ENCODE peak calls at places on chromosome 11, in six cellular contexts. One of them, this sample, is unnamed.
A peak's percentile ranks its signal among the peaks of the same experiment; 100 is the strongest.

GRCh38 chr11:86069408-86070086 is 663 bp upstream of the PICALM start:
- DNase-seq in CD8-positive, alpha-beta T cell: no peak
- DNase-seq in kidney: no peak
- DNase-seq in colonic mucosa: peak; percentile 43
- DNase-seq in right atrium auricular region: peak; percentile 69
- DNase-seq in HCT116: peak; percentile 54
- DNase-seq in this sample: peak; percentile 94

GRCh38 chr11:121636341-121637176 is 183.8 kb upstream of the SORL1-AS1 start:
- DNase-seq in colonic mucosa: no peak
- DNase-seq in HCT116: no peak
- DNase-seq in CD8-positive, alpha-beta T cell: no peak
- DNase-seq in right atrium auricular region: no peak
- DNase-seq in kidney: no peak
- DNase-seq in this sample: no peak

GRCh38 chr11:116852261-116853125 is 15.1 kb upstream of the APOA1 start:
- DNase-seq in colonic mucosa: peak; percentile 54
- DNase-seq in kidney: no peak
- DNase-seq in CD8-positive, alpha-beta T cell: no peak
- DNase-seq in HCT116: no peak
- DNase-seq in right atrium auricular region: no peak
- DNase-seq in this sample: no peak

GRCh38 chr11:14764899-14765527 is 121.4 kb downstream of the PDE3B start:
- DNase-seq in HCT116: no peak
- DNase-seq in kidney: no peak
- DNase-seq in colonic mucosa: no peak
- DNase-seq in right atrium auricular region: no peak
- DNase-seq in CD8-positive, alpha-beta T cell: peak; percentile 33
- DNase-seq in this sample: no peak

GRCh38 chr11:5343474-5344335 is at the start of gene OR51B5:
- DNase-seq in right atrium auricular region: no peak
- DNase-seq in kidney: no peak
- DNase-seq in HCT116: no peak
- DNase-seq in CD8-positive, alpha-beta T cell: no peak
- DNase-seq in colonic mucosa: no peak
- DNase-seq in this sample: no peak

GRCh38 chr11:77449060-77449521 is 24.8 kb downstream of the PAK1 start:
- DNase-seq in colonic mucosa: no peak
- DNase-seq in kidney: no peak
- DNase-seq in right atrium auricular region: no peak
- DNase-seq in HCT116: no peak
- DNase-seq in CD8-positive, alpha-beta T cell: no peak
- DNase-seq in this sample: no peak

GRCh38 chr11:110524227-110524626 is 94.5 kb downstream of the FDX1 start:
- DNase-seq in colonic mucosa: no peak
- DNase-seq in CD8-positive, alpha-beta T cell: no peak
- DNase-seq in right atrium auricular region: no peak
- DNase-seq in HCT116: no peak
- DNase-seq in kidney: no peak
- DNase-seq in this sample: no peak

GRCh38 chr11:47950396-47950795 is 30.0 kb upstream of the PTPRJ start:
- DNase-seq in CD8-positive, alpha-beta T cell: peak; percentile 63
- DNase-seq in colonic mucosa: no peak
- DNase-seq in HCT116: no peak
- DNase-seq in kidney: no peak
- DNase-seq in right atrium auricular region: no peak
- DNase-seq in this sample: no peak

GRCh38 chr11:69439651-69440464 is 41.6 kb upstream of the LINC01488 start:
- DNase-seq in HCT116: no peak
- DNase-seq in CD8-positive, alpha-beta T cell: no peak
- DNase-seq in right atrium auricular region: no peak
- DNase-seq in colonic mucosa: no peak
- DNase-seq in kidney: peak; percentile 48
- DNase-seq in this sample: no peak

GRCh38 chr11:72494109-72494429 is 59.7 kb upstream of the CLPB start:
- DNase-seq in HCT116: no peak
- DNase-seq in kidney: no peak
- DNase-seq in CD8-positive, alpha-beta T cell: no peak
- DNase-seq in colonic mucosa: no peak
- DNase-seq in right atrium auricular region: no peak
- DNase-seq in this sample: no peak

GRCh38 chr11:115607621-115608191 is 103.5 kb upstream of the CADM1 start:
- DNase-seq in right atrium auricular region: no peak
- DNase-seq in kidney: no peak
- DNase-seq in HCT116: no peak
- DNase-seq in CD8-positive, alpha-beta T cell: no peak
- DNase-seq in colonic mucosa: no peak
- DNase-seq in this sample: peak; percentile 81

GRCh38 chr11:6320411-6321207 is at the start of gene CAVIN3:
- DNase-seq in CD8-positive, alpha-beta T cell: no peak
- DNase-seq in right atrium auricular region: peak; percentile 88
- DNase-seq in kidney: peak; percentile 94
- DNase-seq in HCT116: peak; percentile 48
- DNase-seq in colonic mucosa: peak; percentile 77
- DNase-seq in this sample: peak; percentile 59

GRCh38 chr11:12439615-12440014 is 62.2 kb downstream of the PARVA start:
- DNase-seq in kidney: no peak
- DNase-seq in colonic mucosa: peak; percentile 67
- DNase-seq in right atrium auricular region: no peak
- DNase-seq in HCT116: no peak
- DNase-seq in CD8-positive, alpha-beta T cell: no peak
- DNase-seq in this sample: no peak

GRCh38 chr11:123103326-123103980 is 41.5 kb upstream of the HSPA8 start:
- DNase-seq in right atrium auricular region: peak; percentile 82
- DNase-seq in colonic mucosa: peak; percentile 49
- DNase-seq in kidney: no peak
- DNase-seq in HCT116: peak; percentile 60
- DNase-seq in CD8-positive, alpha-beta T cell: peak; percentile 16
- DNase-seq in this sample: peak; percentile 70

GRCh38 chr11:129728571-129728970 is 87.1 kb upstream of the TMEM45B start:
- DNase-seq in right atrium auricular region: no peak
- DNase-seq in colonic mucosa: no peak
- DNase-seq in HCT116: no peak
- DNase-seq in kidney: peak; percentile 79
- DNase-seq in CD8-positive, alpha-beta T cell: no peak
- DNase-seq in this sample: no peak

GRCh38 chr11:10605941-10606381 is 37.5 kb upstream of the LYVE1 start:
- DNase-seq in HCT116: no peak
- DNase-seq in right atrium auricular region: peak; percentile 76
- DNase-seq in kidney: no peak
- DNase-seq in colonic mucosa: peak; percentile 34
- DNase-seq in CD8-positive, alpha-beta T cell: no peak
- DNase-seq in this sample: peak; percentile 87

DNA sequence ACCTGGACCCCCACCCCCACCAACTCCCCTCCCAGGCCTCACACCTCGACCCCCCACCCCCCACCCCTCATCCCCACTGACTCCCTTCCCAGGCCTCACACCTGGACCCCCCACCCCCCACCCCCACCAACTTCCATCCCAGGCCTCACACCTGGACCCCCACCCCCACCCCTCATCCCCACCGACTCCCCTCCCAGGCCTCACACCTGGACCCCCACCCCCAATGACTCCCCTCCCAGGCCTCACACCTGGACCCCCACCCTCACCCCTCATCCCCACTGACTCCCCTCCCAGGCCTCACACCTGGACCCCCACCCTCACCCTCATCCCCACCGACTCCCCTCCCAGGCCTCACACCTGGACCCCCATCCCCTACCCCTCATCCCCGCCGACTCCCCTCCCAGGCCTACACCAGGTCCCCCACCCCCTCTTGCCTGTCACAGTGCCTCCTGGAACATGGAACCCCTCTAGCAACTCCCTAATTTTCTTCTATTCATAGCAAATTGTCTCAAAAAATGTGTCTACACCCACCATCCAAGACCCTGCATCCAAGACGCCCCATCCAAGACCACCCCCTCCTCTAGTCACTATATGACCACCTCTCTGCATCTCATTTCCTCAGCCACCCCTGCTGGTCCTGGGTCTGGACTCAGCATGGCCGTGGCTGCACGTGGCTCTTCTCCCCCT is 36.9 kb upstream of the BRSK2 start:
- DNase-seq in right atrium auricular region: no peak
- DNase-seq in HCT116: peak; percentile 40
- DNase-seq in colonic mucosa: no peak
- DNase-seq in kidney: no peak
- DNase-seq in CD8-positive, alpha-beta T cell: no peak
- DNase-seq in this sample: no peak
- H3K27ac ChIP-seq in right atrium auricular region: no peak overlapping the region
- H3K27ac ChIP-seq in HCT116: no peak overlapping the region
- H3K27ac ChIP-seq in colonic mucosa: no peak overlapping the region
- H3K27ac ChIP-seq in kidney: no peak overlapping the region
- H3K27ac ChIP-seq in CD8-positive, alpha-beta T cell: no peak overlapping the region
- H3K27ac ChIP-seq in this sample: no peak overlapping the region

GRCh38 chr11:105315287-105315686 is 175.7 kb upstream of the CARD18 start:
- DNase-seq in kidney: no peak
- DNase-seq in right atrium auricular region: no peak
- DNase-seq in colonic mucosa: no peak
- DNase-seq in CD8-positive, alpha-beta T cell: no peak
- DNase-seq in HCT116: no peak
- DNase-seq in this sample: no peak
- TF ChIP-seq CTCF in kidney: no peak
- TF ChIP-seq CTCF in right atrium auricular region: no peak
- TF ChIP-seq CTCF in colonic mucosa: no peak
- TF ChIP-seq CTCF in CD8-positive, alpha-beta T cell: no peak
- TF ChIP-seq CTCF in HCT116: peak; percentile 29
- TF ChIP-seq CTCF in this sample: no peak

GRCh38 chr11:67466367-67466766 is 2.7 kb downstream of the TMEM134 start:
- DNase-seq in kidney: no peak
- DNase-seq in colonic mucosa: no peak
- DNase-seq in HCT116: no peak
- DNase-seq in right atrium auricular region: no peak
- DNase-seq in CD8-positive, alpha-beta T cell: no peak
- DNase-seq in this sample: no peak
- H3K27ac ChIP-seq in kidney: no peak overlapping the region
- H3K27ac ChIP-seq in colonic mucosa: peak overlapping the region; percentile 15
- H3K27ac ChIP-seq in HCT116: peak overlapping the region; percentile 98
- H3K27ac ChIP-seq in right atrium auricular region: peak overlapping the region; percentile 0
- H3K27ac ChIP-seq in CD8-positive, alpha-beta T cell: no peak overlapping the region
- H3K27ac ChIP-seq in this sample: peak overlapping the region; percentile 7

GRCh38 chr11:128465946-128466688 is 121.2 kb downstream of the ETS1 start:
- DNase-seq in colonic mucosa: no peak
- DNase-seq in right atrium auricular region: no peak
- DNase-seq in CD8-positive, alpha-beta T cell: no peak
- DNase-seq in kidney: no peak
- DNase-seq in HCT116: no peak
- DNase-seq in this sample: no peak

GRCh38 chr11:128467041-128467440 is 120.3 kb downstream of the ETS1 start:
- DNase-seq in kidney: no peak
- DNase-seq in right atrium auricular region: no peak
- DNase-seq in colonic mucosa: no peak
- DNase-seq in CD8-positive, alpha-beta T cell: no peak
- DNase-seq in HCT116: no peak
- DNase-seq in this sample: no peak

GRCh38 chr11:128469220-128469619 is 118.1 kb downstream of the ETS1 start:
- DNase-seq in colonic mucosa: no peak
- DNase-seq in kidney: no peak
- DNase-seq in CD8-positive, alpha-beta T cell: no peak
- DNase-seq in right atrium auricular region: no peak
- DNase-seq in HCT116: no peak
- DNase-seq in this sample: no peak

GRCh38 chr11:128468106-128468505 is 119.3 kb downstream of the ETS1 start:
- DNase-seq in kidney: no peak
- DNase-seq in colonic mucosa: no peak
- DNase-seq in right atrium auricular region: no peak
- DNase-seq in CD8-positive, alpha-beta T cell: no peak
- DNase-seq in HCT116: no peak
- DNase-seq in this sample: no peak

DNA sequence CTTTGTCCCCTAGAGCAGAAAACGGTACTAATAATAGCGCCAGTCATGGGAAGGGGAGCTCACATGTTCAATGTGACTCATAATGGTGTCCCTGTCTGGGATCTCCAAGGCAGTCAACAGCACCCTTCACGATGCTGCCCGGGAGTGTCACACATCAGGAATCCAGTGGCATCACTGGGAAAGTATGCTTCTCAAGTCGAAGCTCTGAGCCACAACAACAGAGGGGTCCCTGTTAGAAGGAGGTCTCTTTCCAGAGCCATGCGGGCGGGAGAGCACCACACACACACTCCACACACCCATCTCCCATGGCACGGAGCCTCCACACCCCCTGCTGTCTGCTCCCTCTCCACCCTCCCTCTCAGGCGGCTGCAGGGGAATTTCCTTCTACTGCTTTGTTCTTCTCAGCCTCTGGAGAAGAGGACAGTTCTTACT is 119.7 kb downstream of the ETS1 start:
- DNase-seq in CD8-positive, alpha-beta T cell: no peak
- DNase-seq in HCT116: peak; percentile 86
- DNase-seq in right atrium auricular region: peak; percentile 86
- DNase-seq in colonic mucosa: no peak
- DNase-seq in kidney: peak; percentile 73
- DNase-seq in this sample: peak; percentile 78
- TF ChIP-seq CTCF in CD8-positive, alpha-beta T cell: no peak
- TF ChIP-seq CTCF in HCT116: no peak
- TF ChIP-seq CTCF in right atrium auricular region: peak; percentile 13
- TF ChIP-seq CTCF in colonic mucosa: no peak
- TF ChIP-seq CTCF in kidney: no peak
- TF ChIP-seq CTCF in this sample: peak; percentile 31

GRCh38 chr11:1738380-1738779 is 12.0 kb downstream of the IFITM10 start:
- DNase-seq in CD8-positive, alpha-beta T cell: no peak
- DNase-seq in HCT116: no peak
- DNase-seq in kidney: no peak
- DNase-seq in colonic mucosa: no peak
- DNase-seq in right atrium auricular region: no peak
- DNase-seq in this sample: no peak
- H3K27ac ChIP-seq in CD8-positive, alpha-beta T cell: no peak overlapping the region
- H3K27ac ChIP-seq in HCT116: no peak overlapping the region
- H3K27ac ChIP-seq in kidney: no peak overlapping the region
- H3K27ac ChIP-seq in colonic mucosa: no peak overlapping the region
- H3K27ac ChIP-seq in right atrium auricular region: no peak overlapping the region
- H3K27ac ChIP-seq in this sample: no peak overlapping the region

GRCh38 chr11:92266821-92267220 is 42.2 kb downstream of the FAT3 start:
- DNase-seq in CD8-positive, alpha-beta T cell: no peak
- DNase-seq in HCT116: no peak
- DNase-seq in colonic mucosa: peak; percentile 22
- DNase-seq in right atrium auricular region: no peak
- DNase-seq in kidney: no peak
- DNase-seq in this sample: no peak

GRCh38 chr11:92269021-92269420 is 44.4 kb downstream of the FAT3 start:
- DNase-seq in kidney: no peak
- DNase-seq in colonic mucosa: no peak
- DNase-seq in CD8-positive, alpha-beta T cell: no peak
- DNase-seq in right atrium auricular region: no peak
- DNase-seq in HCT116: no peak
- DNase-seq in this sample: peak; percentile 48

GRCh38 chr11:92267968-92268367 is 43.4 kb downstream of the FAT3 start:
- DNase-seq in right atrium auricular region: no peak
- DNase-seq in colonic mucosa: no peak
- DNase-seq in kidney: no peak
- DNase-seq in CD8-positive, alpha-beta T cell: no peak
- DNase-seq in HCT116: no peak
- DNase-seq in this sample: no peak

GRCh38 chr11:92269841-92270240 is 45.2 kb downstream of the FAT3 start:
- DNase-seq in CD8-positive, alpha-beta T cell: no peak
- DNase-seq in colonic mucosa: no peak
- DNase-seq in HCT116: no peak
- DNase-seq in kidney: no peak
- DNase-seq in right atrium auricular region: no peak
- DNase-seq in this sample: no peak

GRCh38 chr11:92268546-92268945 is 43.9 kb downstream of the FAT3 start:
- DNase-seq in colonic mucosa: no peak
- DNase-seq in kidney: no peak
- DNase-seq in CD8-positive, alpha-beta T cell: no peak
- DNase-seq in right atrium auricular region: no peak
- DNase-seq in HCT116: no peak
- DNase-seq in this sample: no peak
- TF ChIP-seq CTCF in colonic mucosa: no peak
- TF ChIP-seq CTCF in kidney: no peak
- TF ChIP-seq CTCF in CD8-positive, alpha-beta T cell: no peak
- TF ChIP-seq CTCF in right atrium auricular region: no peak
- TF ChIP-seq CTCF in HCT116: no peak
- TF ChIP-seq CTCF in this sample: no peak

This sample was measured in cardiac muscle cell.